ENCODE peak calls at places on chromosome 5, in seven cellular contexts. U is RWPE1; M is effector CD4-positive, alpha-beta T cell; T is progenitor cell of endocrine pancreas; X is NCI-H2029; Y is thoracic aorta; Q is NCI-H748 treated with DMSO at 0.1 percent for 48 hours. W is an unnamed sample.

GRCh38 chr5:158462349-158463114 is 603.6 kb upstream of the CLINT1 start:
- DNase-seq in M (no peak), Y (no peak), U (no peak), X (no peak), Q (no peak), T (no peak), W (no peak)

GRCh38 chr5:80990971-80991370 is 30.8 kb downstream of the RASGRF2 start:
- DNase-seq in T (no peak), X (no peak), M (no peak), Y (no peak), U (peak), Q (no peak), W (no peak)

GRCh38 chr5:159301351-159301911 is 28.9 kb downstream of the IL12B start:
- DNase-seq in Q (no peak), T (no peak), M (no peak), Y (no peak), X (no peak), U (no peak), W (no peak)

GRCh38 chr5:35854248-35854647 is 2.4 kb upstream of the IL7R start:
- DNase-seq in Y (no peak), Q (no peak), U (no peak), X (no peak), M (peak), T (no peak), W (no peak)

GRCh38 chr5:156149203-156149602 is 177.8 kb upstream of the SGCD start:
- DNase-seq in Y (no peak), M (no peak), U (no peak), Q (no peak), T (no peak), X (no peak), W (no peak)

GRCh38 chr5:134100283-134101011 is 14.0 kb upstream of the TCF7 start:
- DNase-seq in Y (no peak), Q (no peak), U (peak), M (peak), X (no peak), T (no peak), W (no peak)

GRCh38 chr5:91052977-91053732 is 330.0 kb downstream of the ARRDC3 start:
- DNase-seq in T (no peak), U (no peak), Q (no peak), Y (no peak), M (no peak), X (no peak), W (no peak)

GRCh38 chr5:127561254-127561653 is 43.8 kb downstream of the PRRC1 start:
- DNase-seq in X (no peak), Y (no peak), U (no peak), Q (no peak), T (no peak), M (no peak), W (no peak)

GRCh38 chr5:172568308-172568923 is 72.6 kb upstream of the NEURL1B start:
- DNase-seq in Y (no peak), M (no peak), X (no peak), Q (no peak), T (no peak), U (no peak), W (no peak)

GRCh38 chr5:375921-376871 is 54.7 kb downstream of the AHRR start:
- DNase-seq in Y (no peak), U (no peak), M (no peak), T (peak), Q (no peak), X (no peak), W (no peak)

GRCh38 chr5:131430794-131431193 is 166.9 kb downstream of the CDC42SE2 start:
- DNase-seq in X (no peak), M (no peak), T (no peak), U (no peak), Y (no peak), Q (no peak), W (no peak)

W was measured in NCI-H2081.